ENCODE peak calls at places on chromosomes 6 and 20, in four cellular contexts. P, A, L and E are unnamed samples.

GRCh38 chr6:25995507-25995906 is 32.9 kb downstream of the TRIM38 start:
- DNase-seq in P (no peak), A (no peak), L (no peak), E (no peak)

GRCh38 chr20:9202440-9203080 is 133.7 kb downstream of the PLCB4 start:
- DNase-seq in P (no peak), A (no peak), L (no peak), E (no peak)

GRCh38 chr20:51366155-51366886 is 176.2 kb downstream of the NFATC2 start:
- DNase-seq in P (peak), A (peak), L (no peak), E (peak)

GRCh38 chr6:127022297-127022696 is 96.2 kb upstream of the RSPO3 start:
- DNase-seq in P (no peak), A (no peak), L (no peak), E (no peak)

GRCh38 chr20:33604991-33605370 is 57.1 kb upstream of the C20orf144 start:
- DNase-seq in P (no peak), A (no peak), L (no peak), E (no peak)

GRCh38 chr20:40551125-40551530 is 137.9 kb downstream of the MAFB start:
- DNase-seq in P (no peak), A (no peak), L (no peak), E (no peak)

GRCh38 chr6:167420858-167421766 is 96.2 kb downstream of the TTLL2 start:
- DNase-seq in P (no peak), A (peak), L (no peak), E (no peak)

GRCh38 chr6:103122766-103123601 is 1729.5 kb downstream of the GRIK2 start:
- DNase-seq in P (peak), A (peak), L (no peak), E (peak)

GRCh38 chr6:93902517-93902916 is 483.2 kb upstream of the EPHA7 start:
- DNase-seq in P (no peak), A (no peak), L (no peak), E (no peak)

GRCh38 chr20:20266552-20266951 is 101.4 kb upstream of the INSM1 start:
- DNase-seq in P (no peak), A (no peak), L (no peak), E (no peak)

GRCh38 chr6:125507987-125508655 is 206.4 kb upstream of the HDDC2 start:
- DNase-seq in P (no peak), A (no peak), L (no peak), E (peak)

GRCh38 chr20:34017610-34018009 is 23.9 kb downstream of the RALY start:
- DNase-seq in P (peak), A (no peak), L (no peak), E (no peak)

GRCh38 chr6:170276369-170277057 is 14.4 kb downstream of the DLL1 start:
- DNase-seq in P (no peak), A (no peak), L (no peak), E (no peak)

GRCh38 chr6:141552463-141552862 is 580.3 kb upstream of the GJE1 start:
- DNase-seq in P (peak), A (no peak), L (peak), E (peak)

GRCh38 chr6:135322427-135323201 is 141.5 kb downstream of the MYB start:
- DNase-seq in P (no peak), A (no peak), L (peak), E (no peak)

GRCh38 chr20:8021541-8022269 is 2.1 kb upstream of the TMX4 start:
- DNase-seq in P (no peak), A (no peak), L (no peak), E (no peak)

GRCh38 chr6:131982740-131983259 is 31.6 kb upstream of the CCN2 start:
- DNase-seq in P (peak), A (no peak), L (no peak), E (peak)

GRCh38 chr20:45427236-45428149 is 11.6 kb downstream of the PIGT start:
- DNase-seq in P (no peak), A (peak), L (no peak), E (no peak)

GRCh38 chr6:130680118-130680517 is 147.1 kb upstream of the SMLR1 start:
- DNase-seq in P (peak), A (no peak), L (no peak), E (no peak)

GRCh38 chr20:64055893-64056638 is 6.6 kb upstream of the SOX18 start:
- DNase-seq in P (peak), A (peak), L (no peak), E (peak)

GRCh38 chr6:41039060-41039998 is at the start of gene UNC5CL:
- DNase-seq in P (no peak), A (peak), L (no peak), E (peak)

GRCh38 chr20:36301359-36302119 is 4.6 kb upstream of the DLGAP4 start:
- DNase-seq in P (no peak), A (no peak), L (no peak), E (no peak)

GRCh38 chr6:27296106-27296783 is 15.8 kb downstream of the POM121L2 start:
- DNase-seq in P (peak), A (peak), L (no peak), E (peak)

GRCh38 chr20:50152394-50153152 is 950 bp downstream of the PEDS1 start:
- DNase-seq in P (no peak), A (peak), L (no peak), E (peak)

GRCh38 chr6:108844135-108844534 is 4.1 kb upstream of the ARMC2 start:
- DNase-seq in P (no peak), A (peak), L (no peak), E (no peak)

GRCh38 chr6:36929607-36930006 is 24.9 kb upstream of the PI16 start:
- DNase-seq in P (peak), A (no peak), L (no peak), E (no peak)

GRCh38 chr6:109001554-109001953 is 93.1 kb downstream of the SESN1 start:
- DNase-seq in P (no peak), A (no peak), L (no peak), E (no peak)

GRCh38 chr6:35086282-35086632 is 54.9 kb downstream of the TCP11 start:
- DNase-seq in P (no peak), A (no peak), L (no peak), E (no peak)

GRCh38 chr6:111824608-111825337 is 48.5 kb downstream of the FYN start:
- DNase-seq in P (peak), A (no peak), L (no peak), E (no peak)

GRCh38 chr6:108872001-108872974 is 24.1 kb downstream of the ARMC2 start:
- DNase-seq in P (no peak), A (no peak), L (no peak), E (no peak)

GRCh38 chr20:7231303-7231702 is 463.8 kb downstream of the BMP2 start:
- DNase-seq in P (no peak), A (no peak), L (no peak), E (no peak)

GRCh38 chr6:104943781-104944180 is 13.1 kb upstream of the LIN28B start:
- DNase-seq in P (peak), A (peak), L (no peak), E (peak)

GRCh38 chr20:61784801-61785566 is 280.7 kb downstream of the TAF4 start:
- DNase-seq in P (no peak), A (no peak), L (no peak), E (no peak)

GRCh38 chr6:100230115-100230975 is 234.4 kb downstream of the SIM1 start:
- DNase-seq in P (no peak), A (peak), L (no peak), E (no peak)

GRCh38 chr6:129709451-129709908 is 497 bp downstream of the ARHGAP18 start:
- DNase-seq in P (peak), A (peak), L (no peak), E (peak)

GRCh38 chr6:157135691-157136090 is 187.6 kb downstream of the TMEM242 start:
- DNase-seq in P (peak), A (no peak), L (no peak), E (no peak)

GRCh38 chr6:14756370-14756769 is 489.5 kb upstream of the JARID2 start:
- DNase-seq in P (no peak), A (no peak), L (no peak), E (no peak)

GRCh38 chr6:14757414-14757813 is 488.5 kb upstream of the JARID2 start:
- DNase-seq in P (no peak), A (no peak), L (no peak), E (no peak)

GRCh38 chr6:14754636-14755513 is 491.0 kb upstream of the JARID2 start:
- DNase-seq in P (no peak), A (no peak), L (no peak), E (no peak)

GRCh38 chr6:14758421-14759043 is 487.3 kb upstream of the JARID2 start:
- DNase-seq in P (peak), A (no peak), L (no peak), E (no peak)

DNA sequence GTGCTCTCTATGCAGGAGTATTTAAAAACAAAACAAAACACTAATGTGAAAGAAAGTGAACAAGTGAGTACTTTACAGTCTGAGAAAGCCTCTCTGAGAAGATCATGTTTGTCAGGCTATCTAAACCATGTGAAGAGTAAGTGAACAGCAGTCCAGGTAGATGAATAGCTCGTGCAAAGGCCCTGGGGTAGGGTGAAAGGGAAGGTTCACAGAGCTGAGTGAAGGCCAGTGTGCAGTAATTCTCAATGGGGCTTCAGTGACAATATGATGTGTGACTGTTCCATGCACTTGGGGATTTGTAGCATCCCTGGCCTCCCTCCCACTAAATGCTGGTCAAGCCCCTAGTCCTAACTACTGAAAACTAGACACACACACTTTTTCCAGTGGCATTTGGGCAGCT is 488.9 kb upstream of the JARID2 start:
- DNase-seq in P (no peak), A (no peak), L (no peak), E (no peak)
- H3K4me2 ChIP-seq in P (no peak), A (no peak), L (no peak), E (no peak)

GRCh38 chr6:143742070-143742954 is 64.5 kb downstream of the PHACTR2 start:
- DNase-seq in P (no peak), A (no peak), L (no peak), E (no peak)
- TF ChIP-seq FOS in P (no peak), A (no peak), L (no peak), E (no peak)

GRCh38 chr6:54188832-54189231 is 77.6 kb downstream of the MLIP start:
- DNase-seq in P (no peak), A (no peak), L (no peak), E (no peak)
- H3K4me2 ChIP-seq in P (no peak), A (no peak), L (no peak), E (no peak)

GRCh38 chr20:24785141-24785924 is 163.7 kb upstream of the CST7 start:
- DNase-seq in P (peak), A (no peak), L (no peak), E (no peak)
- TF ChIP-seq FOS in P (no peak), A (no peak), L (no peak), E (no peak)

GRCh38 chr20:54076259-54076658 is 5.9 kb upstream of the BCAS1 start:
- DNase-seq in P (no peak), A (no peak), L (no peak), E (no peak)

GRCh38 chr20:54082100-54082499 is 11.7 kb upstream of the BCAS1 start:
- DNase-seq in P (no peak), A (no peak), L (no peak), E (no peak)

GRCh38 chr20:54073288-54073687 is 2.9 kb upstream of the BCAS1 start:
- DNase-seq in P (no peak), A (no peak), L (no peak), E (no peak)

GRCh38 chr20:54075322-54075721 is 4.9 kb upstream of the BCAS1 start:
- DNase-seq in P (no peak), A (no peak), L (no peak), E (no peak)

GRCh38 chr20:54078296-54078695 is 7.9 kb upstream of the BCAS1 start:
- DNase-seq in P (no peak), A (no peak), L (no peak), E (no peak)
- H3K4me2 ChIP-seq in P (no peak), A (peak), L (peak), E (no peak)